ENCODE peak calls at places on chromosomes 12 and 14, in six cellular contexts. One of them, this sample, is unnamed.

GRCh38 chr12:101875112-101875961 is 2.0 kb upstream of the DRAM1 start:
- DNase-seq in stomach: no peak
- DNase-seq in choroid plexus epithelial cell: peak; percentile 51
- DNase-seq in HFF-Myc: no peak
- DNase-seq in BE2C: no peak
- DNase-seq in foreskin fibroblast: no peak
- DNase-seq in this sample: no peak

GRCh38 chr14:72692678-72693077 is 201.2 kb downstream of the DPF3 start:
- DNase-seq in stomach: no peak
- DNase-seq in choroid plexus epithelial cell: peak; percentile 15
- DNase-seq in HFF-Myc: no peak
- DNase-seq in BE2C: no peak
- DNase-seq in foreskin fibroblast: no peak
- DNase-seq in this sample: no peak

GRCh38 chr14:20516921-20517320 is 11.6 kb downstream of the RNASE10 start:
- DNase-seq in stomach: no peak
- DNase-seq in choroid plexus epithelial cell: peak; percentile 67
- DNase-seq in HFF-Myc: no peak
- DNase-seq in BE2C: no peak
- DNase-seq in foreskin fibroblast: peak; percentile 33
- DNase-seq in this sample: no peak

GRCh38 chr12:570949-571794 is 92.1 kb downstream of the NINJ2 start:
- DNase-seq in stomach: peak; percentile 83
- DNase-seq in choroid plexus epithelial cell: peak; percentile 47
- DNase-seq in HFF-Myc: no peak
- DNase-seq in BE2C: no peak
- DNase-seq in foreskin fibroblast: peak; percentile 88
- DNase-seq in this sample: peak; percentile 36

GRCh38 chr14:50363734-50364113 is 33.0 kb downstream of the CDKL1 start:
- DNase-seq in stomach: no peak
- DNase-seq in choroid plexus epithelial cell: peak; percentile 36
- DNase-seq in HFF-Myc: no peak
- DNase-seq in BE2C: no peak
- DNase-seq in foreskin fibroblast: peak; percentile 27
- DNase-seq in this sample: no peak

GRCh38 chr12:67650528-67651379 is 2.2 kb downstream of the DYRK2 start:
- DNase-seq in stomach: no peak
- DNase-seq in choroid plexus epithelial cell: no peak
- DNase-seq in HFF-Myc: no peak
- DNase-seq in BE2C: no peak
- DNase-seq in foreskin fibroblast: no peak
- DNase-seq in this sample: no peak

GRCh38 chr12:49288412-49288853 is 6.5 kb upstream of the PRPH start:
- DNase-seq in stomach: peak; percentile 58
- DNase-seq in choroid plexus epithelial cell: peak; percentile 69
- DNase-seq in HFF-Myc: no peak
- DNase-seq in BE2C: peak; percentile 60
- DNase-seq in foreskin fibroblast: peak; percentile 34
- DNase-seq in this sample: peak; percentile 34

GRCh38 chr12:132176920-132177551 is 32.8 kb downstream of the NOC4L start:
- DNase-seq in stomach: no peak
- DNase-seq in choroid plexus epithelial cell: no peak
- DNase-seq in HFF-Myc: no peak
- DNase-seq in BE2C: no peak
- DNase-seq in foreskin fibroblast: no peak
- DNase-seq in this sample: no peak

GRCh38 chr12:92945659-92946220 is 16.6 kb upstream of the EEA1 start:
- DNase-seq in stomach: no peak
- DNase-seq in choroid plexus epithelial cell: peak; percentile 26
- DNase-seq in HFF-Myc: no peak
- DNase-seq in BE2C: no peak
- DNase-seq in foreskin fibroblast: no peak
- DNase-seq in this sample: no peak

GRCh38 chr12:13462450-13462849 is 265.9 kb downstream of the EMP1 start:
- DNase-seq in stomach: no peak
- DNase-seq in choroid plexus epithelial cell: no peak
- DNase-seq in HFF-Myc: no peak
- DNase-seq in BE2C: no peak
- DNase-seq in foreskin fibroblast: no peak
- DNase-seq in this sample: no peak

GRCh38 chr12:5097786-5098185 is 54.1 kb downstream of the KCNA5 start:
- DNase-seq in stomach: no peak
- DNase-seq in choroid plexus epithelial cell: no peak
- DNase-seq in HFF-Myc: no peak
- DNase-seq in BE2C: no peak
- DNase-seq in foreskin fibroblast: no peak
- DNase-seq in this sample: no peak

GRCh38 chr12:95368931-95369330 is 105.0 kb upstream of the METAP2 start:
- DNase-seq in stomach: no peak
- DNase-seq in choroid plexus epithelial cell: no peak
- DNase-seq in HFF-Myc: no peak
- DNase-seq in BE2C: no peak
- DNase-seq in foreskin fibroblast: no peak
- DNase-seq in this sample: peak; percentile 37

GRCh38 chr14:63268746-63269145 is 50.0 kb downstream of the GPHB5 start:
- DNase-seq in stomach: no peak
- DNase-seq in choroid plexus epithelial cell: no peak
- DNase-seq in HFF-Myc: no peak
- DNase-seq in BE2C: no peak
- DNase-seq in foreskin fibroblast: no peak
- DNase-seq in this sample: no peak

GRCh38 chr12:57250541-57250940 is 446 bp downstream of the STAC3 start:
- DNase-seq in stomach: no peak
- DNase-seq in choroid plexus epithelial cell: no peak
- DNase-seq in HFF-Myc: no peak
- DNase-seq in BE2C: no peak
- DNase-seq in foreskin fibroblast: no peak
- DNase-seq in this sample: no peak

GRCh38 chr14:104284107-104284592 is 145.8 kb downstream of the KIF26A start:
- DNase-seq in stomach: no peak
- DNase-seq in choroid plexus epithelial cell: no peak
- DNase-seq in HFF-Myc: no peak
- DNase-seq in BE2C: peak; percentile 32
- DNase-seq in foreskin fibroblast: no peak
- DNase-seq in this sample: no peak

GRCh38 chr12:132812631-132813305 is 15.9 kb downstream of the GOLGA3 start:
- DNase-seq in stomach: no peak
- DNase-seq in choroid plexus epithelial cell: peak; percentile 78
- DNase-seq in HFF-Myc: no peak
- DNase-seq in BE2C: no peak
- DNase-seq in foreskin fibroblast: no peak
- DNase-seq in this sample: peak; percentile 31

GRCh38 chr12:26271889-26272492 is 76.6 kb downstream of the SSPN start:
- DNase-seq in stomach: peak; percentile 81
- DNase-seq in choroid plexus epithelial cell: peak; percentile 97
- DNase-seq in HFF-Myc: no peak
- DNase-seq in BE2C: no peak
- DNase-seq in foreskin fibroblast: peak; percentile 69
- DNase-seq in this sample: peak; percentile 65

GRCh38 chr14:59772252-59772651 is 98.3 kb downstream of the RTN1 start:
- DNase-seq in stomach: no peak
- DNase-seq in choroid plexus epithelial cell: peak; percentile 43
- DNase-seq in HFF-Myc: no peak
- DNase-seq in BE2C: no peak
- DNase-seq in foreskin fibroblast: no peak
- DNase-seq in this sample: no peak

GRCh38 chr14:77306406-77307098 is 14.1 kb downstream of the POMT2 start:
- DNase-seq in stomach: no peak
- DNase-seq in choroid plexus epithelial cell: peak; percentile 36
- DNase-seq in HFF-Myc: no peak
- DNase-seq in BE2C: no peak
- DNase-seq in foreskin fibroblast: peak; percentile 18
- DNase-seq in this sample: peak; percentile 22

GRCh38 chr14:69582207-69582606 is 7.5 kb upstream of the CCDC177 start:
- DNase-seq in stomach: no peak
- DNase-seq in choroid plexus epithelial cell: peak; percentile 44
- DNase-seq in HFF-Myc: no peak
- DNase-seq in BE2C: no peak
- DNase-seq in foreskin fibroblast: no peak
- DNase-seq in this sample: no peak

GRCh38 chr12:116766285-116766684 is 28.2 kb downstream of the RNFT2 start:
- DNase-seq in stomach: no peak
- DNase-seq in choroid plexus epithelial cell: no peak
- DNase-seq in HFF-Myc: no peak
- DNase-seq in BE2C: no peak
- DNase-seq in foreskin fibroblast: no peak
- DNase-seq in this sample: no peak

GRCh38 chr14:70567791-70568190 is 32.7 kb downstream of the MED6 start:
- DNase-seq in stomach: no peak
- DNase-seq in choroid plexus epithelial cell: peak; percentile 75
- DNase-seq in HFF-Myc: peak; percentile 9
- DNase-seq in BE2C: peak; percentile 30
- DNase-seq in foreskin fibroblast: peak; percentile 11
- DNase-seq in this sample: no peak

GRCh38 chr12:6376965-6377666 is 1.8 kb upstream of the SCNN1A start:
- DNase-seq in stomach: peak; percentile 24
- DNase-seq in choroid plexus epithelial cell: no peak
- DNase-seq in HFF-Myc: no peak
- DNase-seq in BE2C: no peak
- DNase-seq in foreskin fibroblast: no peak
- DNase-seq in this sample: no peak

DNA sequence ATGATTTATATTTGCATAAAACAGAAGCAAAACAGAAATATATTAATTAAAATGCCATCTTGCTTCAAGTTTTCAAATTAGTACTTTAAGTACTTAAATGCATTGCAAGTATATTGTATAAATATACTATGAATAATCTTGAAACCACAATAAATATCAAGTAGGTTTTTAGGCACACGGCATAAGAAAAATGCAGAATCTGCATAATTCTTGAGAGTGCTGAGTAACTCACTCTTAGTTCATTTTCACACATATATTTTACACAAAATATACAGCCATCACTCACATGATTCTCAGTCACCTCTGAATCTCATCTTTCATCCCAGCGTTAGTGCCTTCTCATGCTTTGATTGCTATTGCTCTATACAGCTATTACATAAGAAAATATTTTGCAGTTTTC is 51.9 kb downstream of the SLC6A15 start:
- DNase-seq in stomach: no peak
- DNase-seq in choroid plexus epithelial cell: no peak
- DNase-seq in HFF-Myc: no peak
- DNase-seq in BE2C: no peak
- DNase-seq in foreskin fibroblast: no peak
- DNase-seq in this sample: no peak
- TF ChIP-seq CTCF in stomach: no peak
- TF ChIP-seq CTCF in choroid plexus epithelial cell: no peak
- TF ChIP-seq CTCF in HFF-Myc: no peak
- TF ChIP-seq CTCF in BE2C: no peak
- TF ChIP-seq CTCF in foreskin fibroblast: no peak
- TF ChIP-seq CTCF in this sample: no peak

DNA sequence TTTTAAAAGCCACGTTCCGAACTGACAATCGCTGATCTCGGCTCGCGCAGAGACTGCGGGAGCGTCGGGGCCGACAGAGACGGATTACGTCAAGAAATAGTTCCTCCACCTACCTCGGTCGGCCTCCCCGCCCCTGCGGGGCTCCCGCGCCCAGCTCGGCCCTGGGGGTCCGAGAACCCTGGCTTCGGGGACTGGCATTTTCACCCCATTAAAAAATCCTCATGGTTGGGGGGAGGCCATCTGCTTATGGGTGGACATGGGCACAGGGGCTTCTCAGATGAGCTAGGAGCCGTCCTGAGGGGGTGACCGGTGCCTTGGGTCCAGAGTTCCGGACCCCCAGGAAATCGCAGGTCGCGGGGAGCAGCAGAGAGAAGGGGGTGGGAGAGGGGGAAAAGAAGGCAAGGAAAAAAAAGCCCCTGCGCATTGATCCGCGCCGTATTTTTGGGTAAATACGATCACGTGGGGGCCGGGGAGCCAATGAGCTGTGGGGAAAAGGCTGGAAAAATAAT is 311 bp upstream of the HOXC9 start:
- DNase-seq in stomach: no peak
- DNase-seq in choroid plexus epithelial cell: no peak
- DNase-seq in HFF-Myc: peak; percentile 42
- DNase-seq in BE2C: peak; percentile 77
- DNase-seq in foreskin fibroblast: peak; percentile 82
- DNase-seq in this sample: no peak
- H3K4me3 ChIP-seq in stomach: peak overlapping the region; percentile 39
- H3K4me3 ChIP-seq in choroid plexus epithelial cell: no peak overlapping the region
- H3K4me3 ChIP-seq in HFF-Myc: peak overlapping the region; percentile 67
- H3K4me3 ChIP-seq in BE2C: peak overlapping the region; percentile 95
- H3K4me3 ChIP-seq in foreskin fibroblast: peak overlapping the region; percentile 81
- H3K4me3 ChIP-seq in this sample: no peak overlapping the region

GRCh38 chr14:94372021-94372605 is 16.3 kb downstream of the SERPINA1 start:
- DNase-seq in stomach: peak; percentile 5
- DNase-seq in choroid plexus epithelial cell: no peak
- DNase-seq in HFF-Myc: no peak
- DNase-seq in BE2C: no peak
- DNase-seq in foreskin fibroblast: no peak
- DNase-seq in this sample: no peak
- TF ChIP-seq CTCF in stomach: no peak
- TF ChIP-seq CTCF in choroid plexus epithelial cell: peak; percentile 17
- TF ChIP-seq CTCF in HFF-Myc: no peak
- TF ChIP-seq CTCF in BE2C: no peak
- TF ChIP-seq CTCF in foreskin fibroblast: no peak
- TF ChIP-seq CTCF in this sample: peak; percentile 13

GRCh38 chr12:113065126-113066007 is 8.8 kb downstream of the DTX1 start:
- DNase-seq in stomach: no peak
- DNase-seq in choroid plexus epithelial cell: no peak
- DNase-seq in HFF-Myc: no peak
- DNase-seq in BE2C: peak; percentile 87
- DNase-seq in foreskin fibroblast: no peak
- DNase-seq in this sample: no peak

GRCh38 chr12:113068312-113068935 is 11.9 kb downstream of the DTX1 start:
- DNase-seq in stomach: no peak
- DNase-seq in choroid plexus epithelial cell: no peak
- DNase-seq in HFF-Myc: no peak
- DNase-seq in BE2C: no peak
- DNase-seq in foreskin fibroblast: no peak
- DNase-seq in this sample: no peak

GRCh38 chr12:113069149-113069548 is 12.6 kb downstream of the DTX1 start:
- DNase-seq in stomach: no peak
- DNase-seq in choroid plexus epithelial cell: no peak
- DNase-seq in HFF-Myc: no peak
- DNase-seq in BE2C: no peak
- DNase-seq in foreskin fibroblast: no peak
- DNase-seq in this sample: no peak

GRCh38 chr12:113064395-113065125 is 8.0 kb downstream of the DTX1 start:
- DNase-seq in stomach: no peak
- DNase-seq in choroid plexus epithelial cell: no peak
- DNase-seq in HFF-Myc: no peak
- DNase-seq in BE2C: no peak
- DNase-seq in foreskin fibroblast: no peak
- DNase-seq in this sample: no peak

DNA sequence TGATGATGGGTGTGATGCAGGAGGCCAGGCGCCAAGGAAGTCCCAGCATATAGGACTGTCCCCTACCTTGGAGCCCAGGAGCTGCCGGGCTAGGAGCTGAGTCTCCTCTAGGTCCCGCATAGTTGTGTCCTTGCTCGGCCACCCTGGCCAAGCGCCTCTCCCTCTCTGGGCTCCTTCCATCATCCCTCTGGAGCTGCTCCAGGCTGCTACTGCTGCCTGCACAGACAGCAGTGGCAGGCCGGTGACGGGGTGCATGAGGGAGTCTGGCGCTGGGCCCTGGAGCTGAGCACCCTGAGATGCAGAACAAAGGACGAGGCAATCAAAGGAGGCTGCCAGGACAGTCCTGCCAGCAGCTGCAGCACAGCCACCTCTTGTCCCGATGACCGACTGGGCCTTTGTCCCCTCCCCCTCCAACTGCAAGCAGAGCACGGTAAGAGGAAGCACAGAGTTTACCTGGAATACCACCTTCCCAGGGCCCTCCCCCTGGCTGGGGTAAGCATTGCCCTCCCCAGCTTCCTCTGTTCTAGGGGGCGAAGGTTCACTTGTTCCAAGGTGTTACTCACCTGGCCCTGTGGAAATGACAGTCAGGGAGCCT is 10.4 kb downstream of the DTX1 start:
- DNase-seq in stomach: no peak
- DNase-seq in choroid plexus epithelial cell: no peak
- DNase-seq in HFF-Myc: no peak
- DNase-seq in BE2C: no peak
- DNase-seq in foreskin fibroblast: no peak
- DNase-seq in this sample: no peak
- H3K4me3 ChIP-seq in stomach: no peak overlapping the region
- H3K4me3 ChIP-seq in choroid plexus epithelial cell: no peak overlapping the region
- H3K4me3 ChIP-seq in HFF-Myc: no peak overlapping the region
- H3K4me3 ChIP-seq in BE2C: no peak overlapping the region
- H3K4me3 ChIP-seq in foreskin fibroblast: no peak overlapping the region
- H3K4me3 ChIP-seq in this sample: no peak overlapping the region

This sample was measured in astrocyte of the cerebellum.